ENCODE peak calls at places on chromosomes 5 and 9, in four cellular contexts. K is breast epithelium; B is AG04450; O is CD8-positive, alpha-beta memory T cell. E is an unnamed sample.

GRCh38 chr5:165076686-165077085 is 1571.3 kb downstream of the MAT2B start:
- DNase-seq in B (no peak), K (no peak), O (no peak), E (no peak)

GRCh38 chr5:56206126-56206525 is 27.0 kb downstream of the ANKRD55 start:
- DNase-seq in K (no peak), B (peak; percentile 29), O (no peak), E (peak; percentile 61)

GRCh38 chr5:90709323-90710148 is 150.9 kb downstream of the ADGRV1 start:
- DNase-seq in B (no peak), O (no peak), K (no peak), E (peak; percentile 38)

GRCh38 chr9:37386988-37387387 is 35.5 kb upstream of the GRHPR start:
- DNase-seq in B (no peak), O (no peak), K (no peak), E (no peak)

GRCh38 chr5:154771383-154771901 is 16.3 kb downstream of the LARP1 start:
- DNase-seq in K (no peak), O (no peak), B (peak; percentile 73), E (peak; percentile 88)

GRCh38 chr5:169889572-169889971 is 90.7 kb downstream of the INSYN2B start:
- DNase-seq in B (no peak), K (no peak), O (no peak), E (no peak)

GRCh38 chr9:6433405-6433804 is 20.4 kb downstream of the UHRF2 start:
- DNase-seq in O (no peak), K (no peak), B (no peak), E (no peak)

GRCh38 chr9:120650352-120650751 is 63.9 kb downstream of the MEGF9 start:
- DNase-seq in K (no peak), O (no peak), B (no peak), E (no peak)

GRCh38 chr5:112584781-112585180 is 152.9 kb upstream of the APC start:
- DNase-seq in O (no peak), K (no peak), B (no peak), E (no peak)

GRCh38 chr9:95060246-95060645 is 257.3 kb downstream of the FANCC start:
- DNase-seq in B (no peak), K (no peak), O (no peak), E (no peak)

GRCh38 chr9:130989891-130990290 is 19.1 kb upstream of the LAMC3 start:
- DNase-seq in B (no peak), K (no peak), O (no peak), E (no peak)
- H3K27me3 ChIP-seq in B (peaks cover 9% of the 10 kb centered on the region), K (no peaks in the 10 kb centered on the region), O (peaks cover 39% of the 10 kb centered on the region), E (no peaks in the 10 kb centered on the region)

GRCh38 chr5:93599427-93600146 is 16.6 kb downstream of the NR2F1 start:
- DNase-seq in K (no peak), O (no peak), B (no peak), E (no peak)

GRCh38 chr5:93601433-93602175 is 18.6 kb downstream of the NR2F1 start:
- DNase-seq in O (no peak), K (no peak), B (no peak), E (no peak)

GRCh38 chr5:93601053-93601429 is 18.0 kb downstream of the NR2F1 start:
- DNase-seq in O (no peak), B (no peak), K (no peak), E (no peak)

GRCh38 chr5:93598997-93599371 is 16.0 kb downstream of the NR2F1 start:
- DNase-seq in K (no peak), O (no peak), B (no peak), E (no peak)

GRCh38 chr5:93600409-93601052 is 17.5 kb downstream of the NR2F1 start:
- DNase-seq in B (no peak), O (no peak), K (no peak), E (no peak)
- H3K27me3 ChIP-seq in B (no peaks in the 10 kb centered on the region), O (peaks cover 97% of the 10 kb centered on the region), K (no peaks in the 10 kb centered on the region), E (no peaks in the 10 kb centered on the region)

GRCh38 chr9:98707158-98708102 is 1.3 kb downstream of the GABBR2 start:
- DNase-seq in O (no peak), B (peak; percentile 46), K (no peak), E (peak; percentile 83)
- H3K27me3 ChIP-seq in O (peaks cover 5% of the 10 kb centered on the region), B (peaks cover 50% of the 10 kb centered on the region), K (peaks cover 3% of the 10 kb centered on the region), E (no peaks in the 10 kb centered on the region)

GRCh38 chr5:100890514-100891008 is 12.5 kb downstream of the ST8SIA4 start:
- DNase-seq in O (no peak), K (no peak), B (no peak), E (no peak)

GRCh38 chr5:100889896-100890295 is 13.2 kb downstream of the ST8SIA4 start:
- DNase-seq in B (no peak), K (no peak), O (no peak), E (no peak)

GRCh38 chr5:100889165-100889564 is 13.9 kb downstream of the ST8SIA4 start:
- DNase-seq in K (no peak), B (no peak), O (peak; percentile 49), E (no peak)
- H3K27me3 ChIP-seq in K (no peaks in the 10 kb centered on the region), B (no peaks in the 10 kb centered on the region), O (no peaks in the 10 kb centered on the region), E (peaks cover 4% of the 10 kb centered on the region)

GRCh38 chr9:76893395-76893932 is 12.4 kb downstream of the PRUNE2 start:
- DNase-seq in K (no peak), O (no peak), B (no peak), E (peak; percentile 63)
- H3K27me3 ChIP-seq in K (no peaks in the 10 kb centered on the region), O (no peaks in the 10 kb centered on the region), B (no peaks in the 10 kb centered on the region), E (no peaks in the 10 kb centered on the region)

DNA sequence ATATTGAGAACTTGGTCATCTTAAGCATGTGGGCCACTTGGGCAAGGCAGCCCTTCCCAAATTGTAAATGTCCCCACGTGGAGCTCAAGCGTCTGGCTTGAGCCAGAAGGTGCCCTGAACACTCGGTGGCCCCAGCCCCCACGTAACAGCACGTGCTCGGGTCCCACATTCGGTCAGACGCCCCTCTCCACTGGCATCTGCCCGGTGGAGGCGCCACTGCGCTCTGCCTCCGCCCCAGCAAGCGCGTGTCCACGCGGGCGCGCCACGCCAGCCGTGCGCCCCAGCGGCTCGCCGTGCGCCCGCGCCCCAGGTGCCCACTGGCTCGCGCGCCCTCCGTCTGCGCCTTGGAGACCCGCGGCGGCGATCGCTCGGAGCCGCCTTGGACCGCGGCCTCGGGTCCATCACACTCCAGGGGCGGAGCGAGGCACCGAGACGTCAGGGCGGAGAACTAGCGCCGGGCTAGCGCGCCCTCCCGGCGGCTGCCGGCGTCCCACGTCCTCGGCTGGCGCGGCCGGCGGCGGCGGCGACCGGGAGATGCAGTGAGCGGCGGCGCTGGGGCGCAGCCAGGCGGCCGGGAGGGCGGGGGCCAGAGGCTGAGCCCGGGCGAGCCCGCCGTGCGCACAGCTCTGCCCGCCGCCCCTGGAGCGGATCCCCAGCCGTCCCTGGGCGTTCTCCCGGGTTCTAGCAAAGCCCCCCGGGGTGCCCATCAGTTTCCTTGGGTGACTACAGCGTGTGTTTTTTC is at the start of gene PALM2AKAP2:
- DNase-seq in K (no peak), B (no peak), O (no peak), E (peak; percentile 67)
- H3K27me3 ChIP-seq in K (no peaks in the 10 kb centered on the region), B (no peaks in the 10 kb centered on the region), O (no peaks in the 10 kb centered on the region), E (peaks cover 2% of the 10 kb centered on the region)

GRCh38 chr9:14403112-14403511 is 89.2 kb upstream of the NFIB start:
- DNase-seq in O (no peak), B (no peak), K (no peak), E (no peak)
- H3K27me3 ChIP-seq in O (no peaks in the 10 kb centered on the region), B (peaks cover 54% of the 10 kb centered on the region), K (no peaks in the 10 kb centered on the region), E (peaks cover 13% of the 10 kb centered on the region)

GRCh38 chr5:133612021-133612860 is at the start of gene FSTL4:
- DNase-seq in K (peak; percentile 71), O (no peak), B (no peak), E (peak; percentile 44)

GRCh38 chr5:133613184-133613583 is 843 bp upstream of the FSTL4 start:
- DNase-seq in B (no peak), O (no peak), K (no peak), E (no peak)

GRCh38 chr5:133613743-133614142 is 1.4 kb upstream of the FSTL4 start:
- DNase-seq in K (no peak), B (no peak), O (no peak), E (no peak)

GRCh38 chr5:133611357-133612020 is 852 bp downstream of the FSTL4 start:
- DNase-seq in B (no peak), K (no peak), O (no peak), E (no peak)

DNA sequence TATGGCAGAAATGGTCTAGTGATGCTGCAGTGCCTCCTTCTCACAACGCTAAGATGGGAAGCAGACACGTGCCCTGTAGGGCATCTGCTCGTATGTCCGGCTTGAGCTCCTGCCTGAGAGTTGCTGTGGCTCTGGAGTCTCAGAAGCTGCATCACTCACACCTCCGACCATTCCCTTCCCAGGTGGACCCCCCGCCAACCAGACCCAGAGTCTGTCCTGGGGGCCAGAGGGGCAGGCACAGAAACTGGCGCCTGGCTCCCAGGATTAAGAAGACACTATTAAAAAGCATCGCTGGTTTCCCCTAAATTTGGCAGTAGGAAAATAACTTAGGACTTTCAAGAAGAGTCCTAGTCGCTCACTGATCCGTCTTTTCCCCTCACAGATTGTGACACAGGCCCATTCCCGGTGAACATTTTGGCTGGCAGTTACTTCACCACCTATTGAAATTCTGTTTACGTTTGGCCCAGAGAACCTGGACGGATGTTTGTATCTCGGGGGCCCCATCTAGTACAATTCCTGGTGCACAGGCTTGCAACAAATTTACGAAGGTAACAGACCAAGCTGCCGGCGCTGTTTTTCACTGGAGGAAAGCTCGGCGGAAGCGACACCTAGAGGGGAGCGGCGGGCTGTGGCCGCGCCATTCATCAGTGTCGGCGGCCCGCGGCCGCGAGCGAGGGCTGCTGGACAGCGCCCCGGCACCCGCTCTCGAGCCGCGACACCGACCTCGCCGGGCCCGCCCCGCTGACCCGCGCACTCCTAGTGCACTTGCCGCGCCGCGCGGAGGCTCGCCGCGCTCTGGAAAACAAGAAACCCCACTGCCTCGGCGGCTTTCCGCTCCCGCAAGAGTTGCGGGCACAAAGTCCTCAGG is 1.6 kb downstream of the FSTL4 start:
- DNase-seq in B (no peak), K (peak; percentile 75), O (no peak), E (peak; percentile 68)
- H3K27me3 ChIP-seq in B (peaks cover 37% of the 10 kb centered on the region), K (no peaks in the 10 kb centered on the region), O (peaks cover 26% of the 10 kb centered on the region), E (peaks cover 75% of the 10 kb centered on the region)